ENCODE peak calls at places on chromosomes 13 and 19, in eight cellular contexts. One of them, this sample, is unnamed.

GRCh38 chr19:12996542-12997094 is 1.3 kb downstream of the NFIX start:
- DNase-seq in NCI-H1694 treated with DMSO at 0.1 percent for 48 hours: no peak
- DNase-seq in COR-L47: no peak
- DNase-seq in naive thymus-derived CD8-positive, alpha-beta T cell: no peak
- DNase-seq in skeletal muscle cell: no peak
- DNase-seq in Caco-2: no peak
- DNase-seq in NT2/D1: no peak
- DNase-seq in transverse colon: no peak
- DNase-seq in this sample: no peak

GRCh38 chr13:61110804-61111203 is 304.8 kb downstream of the PCDH20 start:
- DNase-seq in NT2/D1: no peak
- DNase-seq in transverse colon: no peak
- DNase-seq in skeletal muscle cell: no peak
- DNase-seq in Caco-2: no peak
- DNase-seq in NCI-H1694 treated with DMSO at 0.1 percent for 48 hours: no peak
- DNase-seq in COR-L47: no peak
- DNase-seq in naive thymus-derived CD8-positive, alpha-beta T cell: no peak
- DNase-seq in this sample: no peak

GRCh38 chr19:35511337-35511736 is 2.1 kb downstream of the DMKN start:
- DNase-seq in skeletal muscle cell: no peak
- DNase-seq in COR-L47: no peak
- DNase-seq in NT2/D1: no peak
- DNase-seq in transverse colon: no peak
- DNase-seq in naive thymus-derived CD8-positive, alpha-beta T cell: no peak
- DNase-seq in Caco-2: no peak
- DNase-seq in NCI-H1694 treated with DMSO at 0.1 percent for 48 hours: no peak
- DNase-seq in this sample: no peak

GRCh38 chr19:37537391-37537947 is 30.7 kb downstream of the ZNF793 start:
- DNase-seq in skeletal muscle cell: no peak
- DNase-seq in naive thymus-derived CD8-positive, alpha-beta T cell: no peak
- DNase-seq in COR-L47: no peak
- DNase-seq in NCI-H1694 treated with DMSO at 0.1 percent for 48 hours: no peak
- DNase-seq in NT2/D1: no peak
- DNase-seq in Caco-2: no peak
- DNase-seq in transverse colon: no peak
- DNase-seq in this sample: no peak

GRCh38 chr13:52738719-52739467 is 727 bp downstream of the CNMD start:
- DNase-seq in naive thymus-derived CD8-positive, alpha-beta T cell: no peak
- DNase-seq in Caco-2: no peak
- DNase-seq in transverse colon: no peak
- DNase-seq in COR-L47: no peak
- DNase-seq in NT2/D1: no peak
- DNase-seq in NCI-H1694 treated with DMSO at 0.1 percent for 48 hours: no peak
- DNase-seq in skeletal muscle cell: no peak
- DNase-seq in this sample: peak; percentile 14

GRCh38 chr19:17234911-17235617 is 9.0 kb downstream of the OCEL1 start:
- DNase-seq in naive thymus-derived CD8-positive, alpha-beta T cell: no peak
- DNase-seq in Caco-2: no peak
- DNase-seq in NCI-H1694 treated with DMSO at 0.1 percent for 48 hours: no peak
- DNase-seq in transverse colon: peak; percentile 79
- DNase-seq in NT2/D1: no peak
- DNase-seq in skeletal muscle cell: no peak
- DNase-seq in COR-L47: peak; percentile 43
- DNase-seq in this sample: peak; percentile 45

GRCh38 chr13:40120781-40121180 is 465.3 kb downstream of the COG6 start:
- DNase-seq in Caco-2: no peak
- DNase-seq in COR-L47: no peak
- DNase-seq in naive thymus-derived CD8-positive, alpha-beta T cell: no peak
- DNase-seq in NT2/D1: no peak
- DNase-seq in transverse colon: no peak
- DNase-seq in skeletal muscle cell: no peak
- DNase-seq in NCI-H1694 treated with DMSO at 0.1 percent for 48 hours: no peak
- DNase-seq in this sample: no peak

GRCh38 chr19:43790587-43790986 is 9.8 kb upstream of the KCNN4 start:
- DNase-seq in naive thymus-derived CD8-positive, alpha-beta T cell: no peak
- DNase-seq in transverse colon: no peak
- DNase-seq in NCI-H1694 treated with DMSO at 0.1 percent for 48 hours: no peak
- DNase-seq in Caco-2: no peak
- DNase-seq in skeletal muscle cell: no peak
- DNase-seq in COR-L47: no peak
- DNase-seq in NT2/D1: no peak
- DNase-seq in this sample: no peak

GRCh38 chr13:80400164-80400767 is 59.3 kb upstream of the SPRY2 start:
- DNase-seq in skeletal muscle cell: no peak
- DNase-seq in Caco-2: no peak
- DNase-seq in NCI-H1694 treated with DMSO at 0.1 percent for 48 hours: no peak
- DNase-seq in NT2/D1: no peak
- DNase-seq in COR-L47: peak; percentile 6
- DNase-seq in naive thymus-derived CD8-positive, alpha-beta T cell: no peak
- DNase-seq in transverse colon: no peak
- DNase-seq in this sample: peak; percentile 43

GRCh38 chr19:8352134-8352827 is 9.2 kb upstream of the KANK3 start:
- DNase-seq in transverse colon: no peak
- DNase-seq in COR-L47: no peak
- DNase-seq in Caco-2: no peak
- DNase-seq in skeletal muscle cell: no peak
- DNase-seq in NT2/D1: no peak
- DNase-seq in NCI-H1694 treated with DMSO at 0.1 percent for 48 hours: no peak
- DNase-seq in naive thymus-derived CD8-positive, alpha-beta T cell: no peak
- DNase-seq in this sample: no peak

GRCh38 chr13:113638173-113638746 is 19.7 kb downstream of the ATP4B start:
- DNase-seq in NT2/D1: no peak
- DNase-seq in skeletal muscle cell: no peak
- DNase-seq in Caco-2: no peak
- DNase-seq in transverse colon: peak; percentile 4
- DNase-seq in NCI-H1694 treated with DMSO at 0.1 percent for 48 hours: no peak
- DNase-seq in naive thymus-derived CD8-positive, alpha-beta T cell: no peak
- DNase-seq in COR-L47: no peak
- DNase-seq in this sample: no peak

GRCh38 chr13:99393791-99394735 is 86.9 kb upstream of the GPR183 start:
- DNase-seq in transverse colon: no peak
- DNase-seq in COR-L47: no peak
- DNase-seq in NCI-H1694 treated with DMSO at 0.1 percent for 48 hours: no peak
- DNase-seq in Caco-2: no peak
- DNase-seq in naive thymus-derived CD8-positive, alpha-beta T cell: no peak
- DNase-seq in NT2/D1: no peak
- DNase-seq in skeletal muscle cell: no peak
- DNase-seq in this sample: no peak

GRCh38 chr13:22009500-22009899 is 338.6 kb downstream of the FGF9 start:
- DNase-seq in skeletal muscle cell: no peak
- DNase-seq in NT2/D1: no peak
- DNase-seq in transverse colon: no peak
- DNase-seq in naive thymus-derived CD8-positive, alpha-beta T cell: no peak
- DNase-seq in Caco-2: no peak
- DNase-seq in COR-L47: no peak
- DNase-seq in NCI-H1694 treated with DMSO at 0.1 percent for 48 hours: no peak
- DNase-seq in this sample: no peak

GRCh38 chr19:30450945-30451344 is 78.8 kb downstream of the ZNF536 start:
- DNase-seq in naive thymus-derived CD8-positive, alpha-beta T cell: no peak
- DNase-seq in COR-L47: no peak
- DNase-seq in NCI-H1694 treated with DMSO at 0.1 percent for 48 hours: no peak
- DNase-seq in transverse colon: no peak
- DNase-seq in skeletal muscle cell: no peak
- DNase-seq in Caco-2: no peak
- DNase-seq in NT2/D1: no peak
- DNase-seq in this sample: no peak

GRCh38 chr19:12938054-12938535 is 314 bp upstream of the CALR start:
- DNase-seq in NCI-H1694 treated with DMSO at 0.1 percent for 48 hours: peak; percentile 93
- DNase-seq in skeletal muscle cell: peak; percentile 97
- DNase-seq in NT2/D1: peak; percentile 97
- DNase-seq in transverse colon: peak; percentile 100
- DNase-seq in naive thymus-derived CD8-positive, alpha-beta T cell: peak; percentile 100
- DNase-seq in Caco-2: peak; percentile 99
- DNase-seq in COR-L47: peak; percentile 99
- DNase-seq in this sample: peak; percentile 99

GRCh38 chr19:49832556-49832955 is 14.5 kb downstream of the MED25 start:
- DNase-seq in transverse colon: no peak
- DNase-seq in skeletal muscle cell: no peak
- DNase-seq in naive thymus-derived CD8-positive, alpha-beta T cell: no peak
- DNase-seq in NT2/D1: no peak
- DNase-seq in Caco-2: no peak
- DNase-seq in COR-L47: no peak
- DNase-seq in NCI-H1694 treated with DMSO at 0.1 percent for 48 hours: no peak
- DNase-seq in this sample: no peak

GRCh38 chr19:1089891-1090290 is 5.3 kb downstream of the POLR2E start:
- DNase-seq in NT2/D1: no peak
- DNase-seq in Caco-2: no peak
- DNase-seq in COR-L47: no peak
- DNase-seq in transverse colon: no peak
- DNase-seq in NCI-H1694 treated with DMSO at 0.1 percent for 48 hours: no peak
- DNase-seq in naive thymus-derived CD8-positive, alpha-beta T cell: peak; percentile 80
- DNase-seq in skeletal muscle cell: no peak
- DNase-seq in this sample: no peak

GRCh38 chr19:35609881-35610353 is 2.6 kb upstream of the HAUS5 start:
- DNase-seq in skeletal muscle cell: no peak
- DNase-seq in NCI-H1694 treated with DMSO at 0.1 percent for 48 hours: no peak
- DNase-seq in COR-L47: no peak
- DNase-seq in transverse colon: no peak
- DNase-seq in naive thymus-derived CD8-positive, alpha-beta T cell: no peak
- DNase-seq in NT2/D1: no peak
- DNase-seq in Caco-2: no peak
- DNase-seq in this sample: peak; percentile 74

GRCh38 chr19:58336216-58336615 is 9.4 kb downstream of the ZSCAN22 start:
- DNase-seq in skeletal muscle cell: no peak
- DNase-seq in transverse colon: no peak
- DNase-seq in NT2/D1: no peak
- DNase-seq in NCI-H1694 treated with DMSO at 0.1 percent for 48 hours: no peak
- DNase-seq in COR-L47: no peak
- DNase-seq in Caco-2: no peak
- DNase-seq in naive thymus-derived CD8-positive, alpha-beta T cell: no peak
- DNase-seq in this sample: no peak

GRCh38 chr13:29893438-29893837 is 43.0 kb upstream of the UBL3 start:
- DNase-seq in NT2/D1: no peak
- DNase-seq in NCI-H1694 treated with DMSO at 0.1 percent for 48 hours: no peak
- DNase-seq in skeletal muscle cell: no peak
- DNase-seq in naive thymus-derived CD8-positive, alpha-beta T cell: no peak
- DNase-seq in Caco-2: no peak
- DNase-seq in COR-L47: no peak
- DNase-seq in transverse colon: no peak
- DNase-seq in this sample: no peak

GRCh38 chr13:79282976-79283375 is 123.1 kb downstream of the RBM26 start:
- DNase-seq in NT2/D1: no peak
- DNase-seq in skeletal muscle cell: peak; percentile 45
- DNase-seq in Caco-2: peak; percentile 21
- DNase-seq in transverse colon: no peak
- DNase-seq in naive thymus-derived CD8-positive, alpha-beta T cell: no peak
- DNase-seq in NCI-H1694 treated with DMSO at 0.1 percent for 48 hours: no peak
- DNase-seq in COR-L47: no peak
- DNase-seq in this sample: no peak

This sample was measured in naive B cell.